ENCODE peak calls at places on chromosomes 5 and 9, in eight cellular contexts. E, N, V, H, Z, O, I and B are unnamed samples.

GRCh38 chr5:78601622-78602314 is 46.8 kb downstream of the LHFPL2 start:
- DNase-seq in E (no peak), N (no peak), V (no peak), H (no peak), Z (no peak), O (no peak), I (no peak), B (no peak)

GRCh38 chr5:65871182-65871581 is 55.2 kb upstream of the ERBIN start:
- DNase-seq in E (no peak), N (no peak), V (no peak), H (no peak), Z (no peak), O (no peak), I (no peak), B (no peak)

GRCh38 chr5:74167206-74167929 is 473.2 kb downstream of the ENC1 start:
- DNase-seq in E (no peak), N (no peak), V (no peak), H (no peak), Z (no peak), O (no peak), I (no peak), B (no peak)

GRCh38 chr5:24472518-24472917 is 172.3 kb downstream of the CDH10 start:
- DNase-seq in E (no peak), N (no peak), V (no peak), H (no peak), Z (no peak), O (no peak), I (no peak), B (no peak)

GRCh38 chr5:163248856-163249255 is 188.5 kb upstream of the CCNG1 start:
- DNase-seq in E (no peak), N (no peak), V (no peak), H (no peak), Z (no peak), O (no peak), I (no peak), B (no peak)

GRCh38 chr9:1051286-1052118 is 1.3 kb downstream of the DMRT2 start:
- DNase-seq in E (no peak), N (no peak), V (peak), H (peak), Z (peak), O (no peak), I (peak), B (no peak)

GRCh38 chr5:54251981-54252380 is 58.4 kb downstream of the ARL15 start:
- DNase-seq in E (no peak), N (no peak), V (no peak), H (no peak), Z (no peak), O (no peak), I (no peak), B (no peak)

GRCh38 chr5:116646611-116647289 is 72.1 kb upstream of the SEMA6A start:
- DNase-seq in E (no peak), N (no peak), V (no peak), H (no peak), Z (no peak), O (no peak), I (no peak), B (no peak)

GRCh38 chr5:32355694-32356093 is 43.0 kb upstream of the MTMR12 start:
- DNase-seq in E (no peak), N (no peak), V (no peak), H (no peak), Z (no peak), O (no peak), I (no peak), B (no peak)

GRCh38 chr9:35749515-35750255 is 598 bp downstream of the RGP1 start:
- DNase-seq in E (peak), N (peak), V (no peak), H (peak), Z (peak), O (no peak), I (peak), B (no peak)

GRCh38 chr5:55391707-55392106 is 83.9 kb downstream of the MTREX start:
- DNase-seq in E (no peak), N (no peak), V (no peak), H (no peak), Z (no peak), O (no peak), I (no peak), B (no peak)

GRCh38 chr9:83906144-83906543 is 15.1 kb downstream of the KIF27 start:
- DNase-seq in E (no peak), N (no peak), V (no peak), H (no peak), Z (no peak), O (no peak), I (no peak), B (no peak)

GRCh38 chr9:14326264-14326826 is 12.4 kb upstream of the NFIB start:
- DNase-seq in E (no peak), N (no peak), V (no peak), H (no peak), Z (no peak), O (no peak), I (no peak), B (no peak)

GRCh38 chr9:96554801-96555566 is 64.7 kb downstream of the CDC14B start:
- DNase-seq in E (no peak), N (no peak), V (no peak), H (no peak), Z (no peak), O (no peak), I (no peak), B (no peak)

GRCh38 chr9:22041329-22041728 is 32.2 kb upstream of the CDKN2B start:
- DNase-seq in E (no peak), N (no peak), V (no peak), H (no peak), Z (no peak), O (no peak), I (no peak), B (no peak)

GRCh38 chr9:133986061-133986460 is 6.1 kb downstream of the VAV2 start:
- DNase-seq in E (no peak), N (no peak), V (no peak), H (no peak), Z (no peak), O (no peak), I (no peak), B (no peak)

GRCh38 chr9:2418619-2419018 is 203.0 kb upstream of the VLDLR start:
- DNase-seq in E (no peak), N (no peak), V (no peak), H (no peak), Z (no peak), O (no peak), I (no peak), B (no peak)

GRCh38 chr9:86794356-86795046 is 152.8 kb downstream of the GAS1 start:
- DNase-seq in E (no peak), N (no peak), V (no peak), H (no peak), Z (no peak), O (no peak), I (no peak), B (no peak)

GRCh38 chr5:179906795-179907569 is 715 bp downstream of the TBC1D9B start:
- DNase-seq in E (peak), N (peak), V (peak), H (peak), Z (peak), O (no peak), I (peak), B (peak)

GRCh38 chr9:137411670-137412380 is 11.1 kb downstream of the EXD3 start:
- DNase-seq in E (peak), N (peak), V (peak), H (peak), Z (peak), O (no peak), I (peak), B (peak)

GRCh38 chr9:14822666-14823065 is 87.6 kb downstream of the FREM1 start:
- DNase-seq in E (no peak), N (no peak), V (no peak), H (no peak), Z (no peak), O (no peak), I (no peak), B (no peak)

GRCh38 chr5:80777347-80778287 is 122.8 kb upstream of the DHFR start:
- DNase-seq in E (no peak), N (no peak), V (no peak), H (no peak), Z (no peak), O (no peak), I (no peak), B (no peak)

GRCh38 chr9:130301483-130302286 is 36.1 kb downstream of the HMCN2 start:
- DNase-seq in E (no peak), N (no peak), V (peak), H (peak), Z (no peak), O (no peak), I (peak), B (no peak)

GRCh38 chr5:19175776-19176570 is 812.0 kb downstream of the CDH18 start:
- DNase-seq in E (no peak), N (no peak), V (no peak), H (no peak), Z (no peak), O (no peak), I (no peak), B (no peak)

GRCh38 chr5:85441853-85442252 is 1057.2 kb upstream of the EDIL3 start:
- DNase-seq in E (no peak), N (no peak), V (no peak), H (no peak), Z (no peak), O (no peak), I (no peak), B (no peak)

DNA sequence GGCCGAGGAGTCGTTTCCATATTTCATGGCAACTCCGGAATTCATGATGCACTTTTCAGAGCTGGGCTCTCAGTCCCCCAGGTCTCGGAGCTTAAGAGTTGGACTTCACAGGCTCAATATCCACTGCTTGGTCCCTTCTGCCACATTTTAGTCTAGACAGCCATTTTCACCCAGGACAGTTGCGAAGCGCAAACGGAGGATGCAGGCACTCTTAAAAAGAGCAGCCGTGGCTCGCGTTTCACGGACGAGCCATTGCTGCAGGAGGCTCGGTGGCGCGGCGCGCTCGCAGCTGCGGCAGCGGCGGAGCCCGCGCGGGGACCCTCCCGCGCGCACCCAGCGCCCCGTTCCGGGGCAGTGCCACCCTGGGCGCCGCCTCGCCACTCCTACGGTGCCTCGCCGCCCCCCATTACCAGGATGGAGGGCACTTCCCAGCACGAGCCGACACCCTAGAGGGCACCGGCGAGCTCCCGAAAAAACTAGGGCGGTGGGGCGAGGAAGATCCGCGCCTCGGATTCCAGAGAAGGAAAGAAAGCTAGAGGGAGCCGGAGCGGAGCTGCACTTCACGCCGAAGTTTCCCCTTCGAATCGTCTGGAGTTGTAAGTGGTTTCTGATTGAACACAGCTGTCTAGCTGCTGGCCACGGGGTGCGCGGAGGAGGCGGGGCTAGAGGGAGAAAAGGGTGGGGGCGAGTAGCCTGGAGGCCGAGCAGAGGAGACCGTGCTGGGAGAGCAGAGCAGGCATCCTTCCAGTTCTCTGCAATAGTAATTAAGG is 140.3 kb downstream of the TSSK1B start:
- DNase-seq in E (peak), N (peak), V (peak), H (peak), Z (peak), O (peak), I (peak), B (peak)
- TF ChIP-seq CTCF in E (no peak), N (no peak), V (peak), H (no peak), Z (no peak), O (no peak), I (no peak), B (no peak)

GRCh38 chr5:123776761-123777160 is 264.8 kb downstream of the CSNK1G3 start:
- DNase-seq in E (no peak), N (no peak), V (no peak), H (no peak), Z (no peak), O (no peak), I (no peak), B (no peak)

GRCh38 chr5:123771715-123772114 is 259.7 kb downstream of the CSNK1G3 start:
- DNase-seq in E (no peak), N (no peak), V (no peak), H (no peak), Z (no peak), O (no peak), I (no peak), B (no peak)
- TF ChIP-seq CTCF in E (no peak), N (no peak), V (no peak), H (no peak), Z (no peak), O (no peak), I (no peak), B (no peak)

GRCh38 chr9:34139477-34140146 is 13.1 kb upstream of the DCAF12 start:
- DNase-seq in E (peak), N (no peak), V (no peak), H (no peak), Z (peak), O (no peak), I (peak), B (no peak)
- TF ChIP-seq CTCF in E (no peak), N (no peak), V (peak), H (no peak), Z (no peak), O (no peak), I (no peak), B (no peak)

GRCh38 chr5:114062940-114063867 is 298.7 kb upstream of the KCNN2 start:
- DNase-seq in E (no peak), N (no peak), V (no peak), H (no peak), Z (no peak), O (no peak), I (no peak), B (no peak)
- TF ChIP-seq CTCF in E (peak), N (no peak), V (no peak), H (no peak), Z (no peak), O (no peak), I (no peak), B (no peak)

DNA sequence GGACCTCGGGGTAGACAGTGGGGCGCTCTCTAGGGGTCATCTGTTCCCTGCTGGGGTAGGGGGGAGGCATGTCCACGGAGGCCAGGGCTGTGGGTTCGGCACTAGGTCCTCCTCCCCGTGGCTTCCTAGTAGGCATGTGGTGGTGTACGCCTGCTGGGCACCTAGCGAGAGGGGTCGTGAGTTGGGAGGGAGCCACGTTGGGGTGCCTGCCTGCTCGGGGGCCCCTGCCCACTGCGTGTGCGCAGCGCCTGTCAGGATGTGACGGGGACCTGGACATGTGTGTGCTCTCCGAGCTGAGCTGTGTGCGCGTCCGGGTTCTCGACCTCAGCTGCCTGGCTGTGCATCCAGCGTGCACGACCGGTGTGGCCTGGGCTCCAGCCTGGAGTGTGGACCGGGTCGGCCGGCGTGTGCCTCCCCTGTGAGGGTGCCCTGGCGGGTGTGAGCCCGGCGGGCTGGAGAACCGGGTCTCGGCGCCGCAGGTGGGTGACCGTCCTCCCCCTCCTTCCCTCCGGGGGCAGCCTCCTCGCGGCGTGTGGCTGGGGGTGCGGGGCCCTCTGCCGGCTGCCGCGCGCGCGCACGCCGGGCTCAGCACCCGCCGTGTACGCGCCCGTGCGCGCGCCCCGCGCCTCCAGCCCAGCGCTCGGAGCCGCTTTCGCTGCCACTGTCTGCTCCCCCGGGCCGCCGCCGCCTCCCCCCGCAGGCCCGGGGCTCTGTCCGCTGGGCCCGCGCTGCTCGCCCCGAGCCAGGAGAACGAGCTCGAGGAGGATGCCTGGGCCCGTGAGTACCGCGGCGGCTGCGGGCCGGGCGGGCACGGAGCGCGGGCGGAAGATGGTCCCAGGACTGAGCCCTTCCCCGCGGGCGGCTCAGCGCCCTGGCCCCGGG is at the start of gene PRR7:
- DNase-seq in E (peak), N (peak), V (peak), H (peak), Z (peak), O (peak), I (peak), B (peak)
- TF ChIP-seq CTCF in E (no peak), N (no peak), V (no peak), H (no peak), Z (no peak), O (no peak), I (no peak), B (no peak)

GRCh38 chr9:93290495-93291434 is 106.8 kb downstream of the WNK2 start:
- DNase-seq in E (no peak), N (no peak), V (no peak), H (no peak), Z (no peak), O (no peak), I (no peak), B (no peak)
- TF ChIP-seq CTCF in E (no peak), N (no peak), V (no peak), H (no peak), Z (no peak), O (no peak), I (no peak), B (no peak)

GRCh38 chr9:114098660-114099522 is at the start of gene KIF12:
- DNase-seq in E (peak), N (peak), V (no peak), H (peak), Z (peak), O (peak), I (peak), B (no peak)
- TF ChIP-seq CTCF in E (no peak), N (no peak), V (no peak), H (no peak), Z (no peak), O (no peak), I (no peak), B (no peak)